ENCODE peak calls at places on chromosomes 13 and 19, in four cellular contexts. One of them, this sample, is unnamed.

GRCh38 chr13:88622362-88622973 is 951.3 kb downstream of the SLITRK5 start:
- DNase-seq in WTC11: no peak
- DNase-seq in GM12878: no peak
- DNase-seq in H1: no peak
- DNase-seq in this sample: no peak

GRCh38 chr13:73245271-73245670 is 186.5 kb downstream of the KLF5 start:
- DNase-seq in WTC11: no peak
- DNase-seq in GM12878: no peak
- DNase-seq in H1: no peak
- DNase-seq in this sample: no peak

GRCh38 chr13:112140366-112140765 is 73.4 kb downstream of the SOX1 start:
- DNase-seq in WTC11: no peak
- DNase-seq in GM12878: no peak
- DNase-seq in H1: no peak
- DNase-seq in this sample: no peak

GRCh38 chr13:95352486-95352885 is 51.2 kb upstream of the ABCC4 start:
- DNase-seq in WTC11: no peak
- DNase-seq in GM12878: no peak
- DNase-seq in H1: no peak
- DNase-seq in this sample: no peak

GRCh38 chr13:86355301-86355700 is 556.1 kb upstream of the SLITRK6 start:
- DNase-seq in WTC11: no peak
- DNase-seq in GM12878: no peak
- DNase-seq in H1: no peak
- DNase-seq in this sample: no peak

GRCh38 chr19:16203256-16204004 is 5.7 kb downstream of the AP1M1 start:
- DNase-seq in WTC11: peak
- DNase-seq in GM12878: no peak
- DNase-seq in H1: no peak
- DNase-seq in this sample: no peak

GRCh38 chr13:110593430-110594130 is 21.8 kb upstream of the NAXD start:
- DNase-seq in WTC11: no peak
- DNase-seq in GM12878: no peak
- DNase-seq in H1: no peak
- DNase-seq in this sample: peak

GRCh38 chr13:111302045-111302722 is 18.3 kb upstream of the TEX29 start:
- DNase-seq in WTC11: no peak
- DNase-seq in GM12878: no peak
- DNase-seq in H1: no peak
- DNase-seq in this sample: no peak

GRCh38 chr19:5113101-5113557 is 144.2 kb downstream of the KDM4B start:
- DNase-seq in WTC11: no peak
- DNase-seq in GM12878: no peak
- DNase-seq in H1: no peak
- DNase-seq in this sample: no peak

GRCh38 chr19:36605101-36605838 is at the start of gene ZNF382:
- DNase-seq in WTC11: peak
- DNase-seq in GM12878: peak
- DNase-seq in H1: peak
- DNase-seq in this sample: no peak

GRCh38 chr13:53501387-53501786 is 472.8 kb downstream of the OLFM4 start:
- DNase-seq in WTC11: no peak
- DNase-seq in GM12878: no peak
- DNase-seq in H1: no peak
- DNase-seq in this sample: no peak

GRCh38 chr19:15442142-15442920 is 7.4 kb downstream of the WIZ start:
- DNase-seq in WTC11: no peak
- DNase-seq in GM12878: no peak
- DNase-seq in H1: no peak
- DNase-seq in this sample: no peak

GRCh38 chr13:22800726-22801401 is 379.9 kb upstream of the SGCG start:
- DNase-seq in WTC11: no peak
- DNase-seq in GM12878: peak
- DNase-seq in H1: no peak
- DNase-seq in this sample: no peak

GRCh38 chr13:85148009-85148408 is 651.2 kb downstream of the SLITRK6 start:
- DNase-seq in WTC11: no peak
- DNase-seq in GM12878: no peak
- DNase-seq in H1: no peak
- DNase-seq in this sample: no peak

GRCh38 chr13:112657850-112658445 is 31.9 kb upstream of the ATP11A start:
- DNase-seq in WTC11: no peak
- DNase-seq in GM12878: no peak
- DNase-seq in H1: no peak
- DNase-seq in this sample: no peak

GRCh38 chr19:20035935-20036334 is 3.4 kb downstream of the ZNF682 start:
- DNase-seq in WTC11: no peak
- DNase-seq in GM12878: no peak
- DNase-seq in H1: no peak
- DNase-seq in this sample: no peak

GRCh38 chr19:20039203-20039723 is at the start of gene ZNF682:
- DNase-seq in WTC11: peak
- DNase-seq in GM12878: no peak
- DNase-seq in H1: peak
- DNase-seq in this sample: no peak

GRCh38 chr19:20038358-20039202 is 725 bp downstream of the ZNF682 start:
- DNase-seq in WTC11: no peak
- DNase-seq in GM12878: no peak
- DNase-seq in H1: no peak
- DNase-seq in this sample: no peak
- TF ChIP-seq SP1 in WTC11: no peak
- TF ChIP-seq SP1 in GM12878: no peak
- TF ChIP-seq SP1 in H1: no peak
- TF ChIP-seq SP1 in this sample: no peak

DNA sequence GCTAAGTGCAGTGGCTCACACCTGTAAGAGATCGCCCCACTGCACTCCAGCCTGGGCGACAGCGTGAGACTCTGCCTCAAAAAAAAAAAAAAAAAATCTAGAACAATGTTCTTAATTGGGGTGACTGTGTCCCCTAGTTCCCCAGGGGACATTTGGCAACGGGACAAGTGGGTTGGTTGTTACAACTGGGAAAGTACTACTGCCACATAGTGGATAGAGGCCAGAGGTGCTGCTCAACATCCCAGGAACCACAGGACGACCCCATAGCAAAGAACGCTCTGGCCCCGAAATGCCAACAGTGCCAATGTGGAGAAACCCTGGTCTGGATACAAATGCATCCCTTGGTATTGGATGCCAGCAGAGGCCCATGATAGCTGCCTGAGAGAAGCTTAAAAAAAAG is 11.8 kb downstream of the NLRP12 start:
- DNase-seq in WTC11: peak
- DNase-seq in GM12878: no peak
- DNase-seq in H1: peak
- DNase-seq in this sample: no peak
- TF ChIP-seq MAX in WTC11: no peak
- TF ChIP-seq MAX in GM12878: no peak
- TF ChIP-seq MAX in H1: no peak
- TF ChIP-seq MAX in this sample: no peak

DNA sequence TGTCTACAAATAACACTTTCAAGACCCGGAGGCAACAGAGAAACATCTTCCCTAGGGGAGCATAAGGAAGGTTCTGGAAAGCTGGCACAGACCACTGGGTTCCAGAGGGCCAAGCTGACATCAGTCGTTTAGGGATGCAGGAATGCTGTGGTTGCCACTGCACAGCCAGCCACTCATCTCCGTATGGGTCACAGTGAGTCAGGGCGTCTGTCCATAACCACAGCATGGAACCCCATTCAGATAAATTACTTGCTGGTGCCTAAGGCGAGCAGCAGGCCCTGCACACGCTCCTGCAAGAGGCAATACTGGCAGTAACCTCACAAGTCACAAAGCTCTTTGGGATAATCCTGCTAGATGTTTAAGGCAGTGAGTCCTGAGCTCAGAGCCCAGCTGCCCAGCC is 140.9 kb upstream of the UBL3 start:
- DNase-seq in WTC11: no peak
- DNase-seq in GM12878: no peak
- DNase-seq in H1: no peak
- DNase-seq in this sample: no peak
- TF ChIP-seq SP1 in WTC11: no peak
- TF ChIP-seq SP1 in GM12878: no peak
- TF ChIP-seq SP1 in H1: no peak
- TF ChIP-seq SP1 in this sample: no peak

DNA sequence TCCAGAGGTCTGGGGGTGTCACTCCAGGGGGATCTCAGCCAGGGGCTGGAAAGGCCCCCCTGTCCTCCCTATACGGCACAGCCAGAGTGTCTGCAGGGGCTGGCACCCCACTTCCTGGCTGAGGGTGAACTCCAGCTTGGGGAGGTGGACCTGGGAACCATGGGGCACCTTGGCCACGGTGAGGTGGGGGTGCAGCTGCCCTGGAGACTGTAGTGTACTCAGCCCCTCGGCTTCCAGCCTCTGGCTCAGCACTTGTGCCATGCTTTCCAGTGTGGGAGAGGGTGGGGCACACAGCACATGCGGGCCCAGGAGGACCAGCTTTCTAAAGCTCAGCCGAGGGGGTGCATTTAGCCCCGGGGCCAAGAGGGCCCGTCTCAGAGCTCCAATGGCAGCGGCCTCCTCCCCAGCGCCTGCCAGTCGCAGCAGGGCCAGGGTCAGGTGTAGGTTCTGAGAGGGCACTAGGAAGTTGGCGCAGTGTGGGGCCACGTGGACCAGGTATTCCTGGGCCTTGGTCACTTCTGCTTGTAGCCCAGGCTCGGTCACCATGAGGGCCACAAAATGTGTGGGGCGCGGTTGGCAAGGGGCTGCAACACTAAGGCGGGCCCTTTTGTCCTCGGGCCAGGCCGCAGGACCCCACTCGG is 1.4 kb downstream of the LENG9 start:
- DNase-seq in WTC11: no peak
- DNase-seq in GM12878: no peak
- DNase-seq in H1: no peak
- DNase-seq in this sample: no peak
- TF ChIP-seq MAX in WTC11: no peak
- TF ChIP-seq MAX in GM12878: no peak
- TF ChIP-seq MAX in H1: no peak
- TF ChIP-seq MAX in this sample: no peak

GRCh38 chr19:41999071-41999877 is 5.2 kb upstream of the ATP1A3 start:
- DNase-seq in WTC11: peak
- DNase-seq in GM12878: no peak
- DNase-seq in H1: peak
- DNase-seq in this sample: no peak
- TF ChIP-seq SP1 in WTC11: no peak
- TF ChIP-seq SP1 in GM12878: no peak
- TF ChIP-seq SP1 in H1: no peak
- TF ChIP-seq SP1 in this sample: no peak

GRCh38 chr19:12065100-12065538 is 588 bp downstream of the ZNF844 start:
- DNase-seq in WTC11: no peak
- DNase-seq in GM12878: no peak
- DNase-seq in H1: peak
- DNase-seq in this sample: no peak
- TF ChIP-seq MAX in WTC11: peak
- TF ChIP-seq MAX in GM12878: no peak
- TF ChIP-seq MAX in H1: peak
- TF ChIP-seq MAX in this sample: no peak

DNA sequence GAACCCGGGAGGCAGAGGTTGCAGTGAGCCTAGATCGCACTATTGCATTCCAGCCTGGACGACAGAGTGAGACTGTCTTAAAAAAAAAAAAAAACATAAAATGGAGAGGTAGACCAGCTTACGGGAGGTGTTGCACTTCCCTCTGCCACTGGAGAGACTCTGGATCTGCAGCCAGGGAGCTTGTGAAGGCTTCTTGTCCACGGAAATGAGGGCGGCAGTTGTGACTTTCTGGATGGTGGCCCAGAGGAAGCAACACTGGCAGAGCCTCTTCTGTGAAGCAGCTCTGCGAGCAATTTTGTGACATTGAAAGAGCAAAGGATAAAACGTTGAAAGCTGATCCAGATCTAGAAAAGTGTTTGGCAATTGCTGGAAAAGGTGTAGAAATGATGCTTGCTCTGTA is 10.4 kb downstream of the SPINT2 start:
- DNase-seq in WTC11: no peak
- DNase-seq in GM12878: no peak
- DNase-seq in H1: no peak
- DNase-seq in this sample: no peak
- TF ChIP-seq SP1 in WTC11: no peak
- TF ChIP-seq SP1 in GM12878: no peak
- TF ChIP-seq SP1 in H1: no peak
- TF ChIP-seq SP1 in this sample: no peak

GRCh38 chr19:19568802-19569756 is 31.0 kb downstream of the CILP2 start:
- DNase-seq in WTC11: no peak
- DNase-seq in GM12878: no peak
- DNase-seq in H1: no peak
- DNase-seq in this sample: no peak
- TF ChIP-seq MAX in WTC11: no peak
- TF ChIP-seq MAX in GM12878: no peak
- TF ChIP-seq MAX in H1: no peak
- TF ChIP-seq MAX in this sample: no peak

GRCh38 chr13:75617230-75617629 is 18.9 kb upstream of the LMO7 start:
- DNase-seq in WTC11: no peak
- DNase-seq in GM12878: no peak
- DNase-seq in H1: no peak
- DNase-seq in this sample: no peak

GRCh38 chr13:75621147-75621546 is 15.0 kb upstream of the LMO7 start:
- DNase-seq in WTC11: no peak
- DNase-seq in GM12878: no peak
- DNase-seq in H1: no peak
- DNase-seq in this sample: no peak

GRCh38 chr13:75612354-75612753 is 23.8 kb upstream of the LMO7 start:
- DNase-seq in WTC11: no peak
- DNase-seq in GM12878: no peak
- DNase-seq in H1: no peak
- DNase-seq in this sample: no peak

GRCh38 chr13:75618308-75618707 is 17.8 kb upstream of the LMO7 start:
- DNase-seq in WTC11: no peak
- DNase-seq in GM12878: no peak
- DNase-seq in H1: no peak
- DNase-seq in this sample: no peak
- TF ChIP-seq SP1 in WTC11: no peak
- TF ChIP-seq SP1 in GM12878: no peak
- TF ChIP-seq SP1 in H1: no peak
- TF ChIP-seq SP1 in this sample: no peak